ENCODE peak calls at places on chromosomes 12 and 14, in four cellular contexts. X, L, F and K are unnamed samples.

GRCh38 chr12:29455087-29455486 is 42.4 kb downstream of the OVCH1 start:
- DNase-seq in X (no peak), L (no peak), F (no peak), K (no peak)

GRCh38 chr12:104665296-104665695 is 208.5 kb downstream of the CHST11 start:
- DNase-seq in X (no peak), L (no peak), F (no peak), K (no peak)

GRCh38 chr12:76595056-76595455 is 35.5 kb upstream of the OSBPL8 start:
- DNase-seq in X (no peak), L (no peak), F (no peak), K (no peak)

GRCh38 chr12:51373222-51373621 is 18.0 kb downstream of the GALNT6 start:
- DNase-seq in X (no peak), L (no peak), F (no peak), K (no peak)

GRCh38 chr12:14167005-14167628 is 185.7 kb upstream of the GRIN2B start:
- DNase-seq in X (peak; percentile 58), L (no peak), F (peak; percentile 72), K (peak; percentile 58)

GRCh38 chr12:23083267-23083666 is 458.3 kb downstream of the ETNK1 start:
- DNase-seq in X (peak; percentile 64), L (peak; percentile 27), F (no peak), K (peak; percentile 38)

GRCh38 chr14:46054526-46054925 is 597.1 kb downstream of the RPL10L start:
- DNase-seq in X (peak; percentile 39), L (no peak), F (no peak), K (peak; percentile 8)

GRCh38 chr12:106629797-106630669 is 47.2 kb downstream of the RFX4 start:
- DNase-seq in X (peak; percentile 65), L (no peak), F (no peak), K (no peak)

GRCh38 chr12:129776977-129777667 is 126.7 kb downstream of the TMEM132D start:
- DNase-seq in X (no peak), L (no peak), F (no peak), K (no peak)

GRCh38 chr12:118617922-118618450 is 241.6 kb downstream of the SUDS3 start:
- DNase-seq in X (no peak), L (no peak), F (no peak), K (no peak)

GRCh38 chr12:110998971-110999370 is 78.6 kb upstream of the MYL2 start:
- DNase-seq in X (no peak), L (no peak), F (no peak), K (no peak)

GRCh38 chr12:90004319-90005074 is 295.9 kb upstream of the ATP2B1 start:
- DNase-seq in X (no peak), L (no peak), F (peak; percentile 45), K (no peak)

GRCh38 chr12:89857652-89858274 is 149.1 kb upstream of the ATP2B1 start:
- DNase-seq in X (no peak), L (no peak), F (peak; percentile 51), K (no peak)

GRCh38 chr12:51362747-51363342 is 16.4 kb upstream of the CELA1 start:
- DNase-seq in X (no peak), L (no peak), F (no peak), K (no peak)

GRCh38 chr12:25866586-25867378 is 91.7 kb upstream of the RASSF8 start:
- DNase-seq in X (no peak), L (no peak), F (no peak), K (no peak)

GRCh38 chr12:23704992-23705943 is 244.2 kb downstream of the SOX5 start:
- DNase-seq in X (no peak), L (no peak), F (no peak), K (no peak)

GRCh38 chr14:76272774-76273173 is 103.2 kb upstream of the ESRRB start:
- DNase-seq in X (no peak), L (no peak), F (no peak), K (no peak)

GRCh38 chr12:27573972-27574371 is 50.0 kb downstream of the PPFIBP1 start:
- DNase-seq in X (peak; percentile 92), L (no peak), F (no peak), K (no peak)

GRCh38 chr14:96027356-96028335 is 11.5 kb upstream of the C14orf132 start:
- DNase-seq in X (no peak), L (no peak), F (no peak), K (no peak)

DNA sequence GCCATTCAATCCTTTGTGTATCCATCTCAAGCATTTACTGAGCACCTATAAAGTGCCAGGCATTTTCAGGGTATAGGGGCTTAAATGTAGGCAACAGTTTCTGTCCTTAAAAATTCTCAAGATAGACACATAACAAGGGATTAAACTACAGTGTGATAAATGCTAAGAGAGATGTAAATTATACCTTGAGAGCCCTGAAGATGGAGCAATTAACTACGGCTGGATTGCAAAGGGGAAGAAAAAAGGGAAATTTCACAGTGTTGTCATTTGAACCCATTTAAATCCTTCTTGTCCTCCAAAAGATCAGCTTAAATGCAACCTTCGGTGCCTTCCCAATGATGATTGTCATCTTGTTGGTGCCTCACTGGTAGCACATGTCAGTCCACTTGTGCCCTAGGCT is 11.5 kb upstream of the IL26 start:
- DNase-seq in X (no peak), L (no peak), F (no peak), K (no peak)
- TF ChIP-seq CTCF in X (no peak), L (no peak), F (peak; percentile 48), K (no peak)

DNA sequence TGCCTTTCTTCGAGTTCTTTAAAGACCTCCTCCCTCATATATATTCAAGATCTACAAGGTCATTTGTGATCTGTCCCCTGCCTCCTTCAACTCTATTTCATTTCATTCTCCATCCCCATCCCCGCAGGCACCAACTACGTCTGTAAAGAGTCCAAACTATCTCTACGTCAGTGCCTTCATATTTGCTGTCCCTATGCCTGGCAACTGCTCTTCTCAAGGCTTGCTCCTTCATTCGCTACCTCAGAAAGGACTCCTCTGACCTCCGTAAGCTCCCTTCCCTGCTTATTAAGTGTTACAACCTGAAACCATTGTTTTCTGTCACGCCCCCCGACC is 650 bp downstream of the LLPH start:
- DNase-seq in X (no peak), L (no peak), F (no peak), K (peak; percentile 23)
- H3K27ac ChIP-seq in X (peak overlapping the region; percentile 67), L (peak overlapping the region; percentile 80), F (no peak overlapping the region), K (peak overlapping the region; percentile 78)

DNA sequence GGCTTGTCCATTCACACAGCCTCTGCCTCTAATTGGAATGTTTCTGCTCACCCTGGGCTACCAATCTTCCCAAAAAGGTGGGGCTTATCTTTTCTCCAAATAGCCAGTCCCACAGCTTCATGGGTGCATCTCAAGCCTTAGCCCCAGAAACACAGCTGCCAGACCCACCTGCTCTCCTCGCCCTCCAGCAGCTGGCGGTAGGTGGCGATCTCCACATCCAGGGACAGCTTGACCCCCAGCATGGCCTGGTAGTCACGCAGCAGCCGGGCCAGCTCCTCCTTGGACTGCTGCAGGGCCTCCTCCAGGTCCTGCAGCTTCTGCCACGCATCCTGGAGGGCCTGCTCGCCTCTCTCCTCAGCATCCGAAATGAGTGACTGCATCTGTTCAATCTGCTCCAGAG is 11.1 kb downstream of the KRT77 start:
- DNase-seq in X (no peak), L (no peak), F (peak; percentile 25), K (no peak)
- TF ChIP-seq CTCF in X (no peak), L (no peak), F (peak; percentile 67), K (no peak)

GRCh38 chr14:104927901-104928300 is 3.2 kb downstream of the PLD4 start:
- DNase-seq in X (no peak), L (no peak), F (peak; percentile 59), K (no peak)
- H3K27ac ChIP-seq in X (no peak overlapping the region), L (no peak overlapping the region), F (no peak overlapping the region), K (no peak overlapping the region)